ENCODE peak calls at places on chromosomes 2 and 18, in nine cellular contexts. P is adrenal gland, F is cardiac muscle cell, L is brain microvascular endothelial cell, Y is left ventricle myocardium inferior, W is fibroblast of mammary gland, R is HepG2, K is left lung, X is Peyer's patch. C is an unnamed sample.

GRCh38 chr18:13126966-13127598 is 91.5 kb upstream of the LDLRAD4 start:
- DNase-seq in P (no peak), F (no peak), L (no peak), Y (no peak), W (no peak), R (no peak), K (peak; percentile 54), X (no peak), C (no peak)

GRCh38 chr2:230602562-230603230 is 109.9 kb upstream of the CAB39 start:
- DNase-seq in P (no peak), F (no peak), L (no peak), Y (no peak), W (no peak), R (no peak), K (no peak), X (peak; percentile 88), C (no peak)

GRCh38 chr2:167908786-167909185 is 338.6 kb downstream of the STK39 start:
- DNase-seq in P (no peak), F (no peak), L (no peak), Y (no peak), W (no peak), R (no peak), K (no peak), X (no peak), C (no peak)

GRCh38 chr2:146677280-146677679 is 1167.5 kb upstream of the ACVR2A start:
- DNase-seq in P (no peak), F (peak; percentile 3), L (no peak), Y (no peak), W (peak; percentile 4), R (peak; percentile 6), K (no peak), X (no peak), C (peak; percentile 17)

GRCh38 chr2:214436470-214436869 is 25.6 kb downstream of the VWC2L start:
- DNase-seq in P (no peak), F (no peak), L (no peak), Y (no peak), W (no peak), R (no peak), K (no peak), X (no peak), C (no peak)

GRCh38 chr2:141927536-141927935 is 203.3 kb downstream of the LRP1B start:
- DNase-seq in P (no peak), F (no peak), L (no peak), Y (no peak), W (peak; percentile 22), R (no peak), K (no peak), X (no peak), C (peak; percentile 69)

GRCh38 chr2:135742307-135742838 is 718 bp downstream of the UBXN4 start:
- DNase-seq in P (peak; percentile 48), F (peak; percentile 58), L (peak; percentile 18), Y (peak; percentile 32), W (peak; percentile 65), R (peak; percentile 65), K (peak; percentile 86), X (peak; percentile 36), C (peak; percentile 59)

GRCh38 chr2:59881214-59881613 is 672.2 kb downstream of the BCL11A start:
- DNase-seq in P (no peak), F (no peak), L (no peak), Y (no peak), W (no peak), R (no peak), K (no peak), X (no peak), C (no peak)

GRCh38 chr2:42931147-42931817 is 138.9 kb upstream of the HAAO start:
- DNase-seq in P (no peak), F (no peak), L (no peak), Y (no peak), W (peak; percentile 25), R (peak; percentile 64), K (no peak), X (no peak), C (no peak)

GRCh38 chr2:138087761-138088602 is 123.7 kb downstream of the HNMT start:
- DNase-seq in P (no peak), F (no peak), L (no peak), Y (no peak), W (no peak), R (no peak), K (no peak), X (no peak), C (no peak)

GRCh38 chr18:31356025-31356424 is 20.6 kb upstream of the DSG4 start:
- DNase-seq in P (no peak), F (no peak), L (no peak), Y (no peak), W (no peak), R (no peak), K (no peak), X (no peak), C (no peak)

GRCh38 chr2:117770696-117771095 is 43.8 kb upstream of the DDX18 start:
- DNase-seq in P (no peak), F (no peak), L (no peak), Y (no peak), W (no peak), R (no peak), K (no peak), X (no peak), C (no peak)

GRCh38 chr2:215946581-215946980 is 66.8 kb downstream of the MREG start:
- DNase-seq in P (no peak), F (no peak), L (no peak), Y (no peak), W (no peak), R (no peak), K (no peak), X (no peak), C (no peak)

GRCh38 chr18:13290856-13291271 is 72.3 kb downstream of the LDLRAD4 start:
- DNase-seq in P (no peak), F (no peak), L (no peak), Y (no peak), W (no peak), R (no peak), K (no peak), X (no peak), C (no peak)

GRCh38 chr2:3662239-3662638 is 4.2 kb downstream of the ALLC start:
- DNase-seq in P (no peak), F (no peak), L (no peak), Y (no peak), W (no peak), R (no peak), K (no peak), X (peak; percentile 49), C (peak; percentile 22)
- TF ChIP-seq CTCF in P (no peak), F (no peak), L (no peak), Y (no peak), W (no peak), R (no peak), K (no peak), X (no peak), C (no peak)

DNA sequence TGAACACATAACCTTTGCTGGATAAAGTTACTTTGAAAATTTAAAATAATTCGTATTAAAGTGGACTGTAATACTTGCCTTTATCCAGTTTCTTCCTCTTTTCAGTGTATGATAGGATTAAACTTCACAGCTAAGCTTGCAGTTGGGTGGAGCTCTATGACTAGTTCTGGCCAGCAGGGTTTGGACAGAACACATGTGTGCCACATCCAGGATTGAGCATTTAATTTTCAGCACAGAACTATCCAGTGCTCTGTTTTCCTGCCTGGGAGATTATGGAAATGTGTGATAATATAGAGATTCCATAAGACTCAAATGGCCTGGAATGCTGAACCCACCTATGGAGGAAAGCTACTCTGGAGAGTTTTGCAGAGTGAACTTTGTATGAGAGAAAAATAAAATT is 200.2 kb downstream of the OSR1 start:
- DNase-seq in P (no peak), F (no peak), L (no peak), Y (no peak), W (no peak), R (no peak), K (no peak), X (no peak), C (peak; percentile 75)
- TF ChIP-seq CTCF in P (no peak), F (no peak), L (peak; percentile 19), Y (peak; percentile 12), W (no peak), R (no peak), K (no peak), X (no peak), C (no peak)

GRCh38 chr2:95526360-95527341 is 42.1 kb upstream of the TRIM43B start:
- DNase-seq in P (peak; percentile 49), F (peak; percentile 80), L (peak; percentile 63), Y (peak; percentile 75), W (peak; percentile 62), R (no peak), K (peak; percentile 90), X (peak; percentile 32), C (peak; percentile 89)
- TF ChIP-seq CTCF in P (peak; percentile 27), F (peak; percentile 37), L (peak; percentile 59), Y (peak; percentile 49), W (no peak), R (no peak), K (no peak), X (peak; percentile 17), C (peak; percentile 48)

DNA sequence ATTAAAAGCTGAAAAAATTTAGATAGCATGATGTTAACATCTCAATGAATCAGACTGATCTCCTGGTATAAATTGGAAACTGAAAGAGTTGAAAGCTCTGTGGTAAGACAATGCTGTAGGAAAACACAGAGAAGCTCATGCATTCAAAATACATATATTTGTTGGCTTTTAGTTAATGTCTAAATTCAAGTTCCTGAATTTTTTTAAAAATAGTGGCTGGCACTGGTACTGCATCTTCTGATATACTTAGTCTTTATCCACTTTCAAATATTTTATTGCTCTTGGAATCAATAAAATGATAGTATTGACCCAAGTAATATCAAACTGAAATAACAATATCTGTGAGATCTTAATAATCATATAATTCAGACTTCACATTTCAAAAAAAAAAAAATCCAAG is 151.4 kb upstream of the FIGN start:
- DNase-seq in P (no peak), F (no peak), L (no peak), Y (no peak), W (no peak), R (no peak), K (no peak), X (no peak), C (no peak)
- TF ChIP-seq CTCF in P (peak; percentile 37), F (peak; percentile 7), L (peak; percentile 19), Y (peak; percentile 44), W (peak; percentile 31), R (no peak), K (peak; percentile 23), X (no peak), C (no peak)

GRCh38 chr2:186256540-186256939 is 229.5 kb upstream of the ZC3H15 start:
- DNase-seq in P (no peak), F (peak; percentile 55), L (peak; percentile 16), Y (no peak), W (peak; percentile 61), R (peak; percentile 57), K (no peak), X (no peak), C (peak; percentile 15)
- TF ChIP-seq CTCF in P (peak; percentile 63), F (peak; percentile 54), L (peak; percentile 50), Y (peak; percentile 64), W (peak; percentile 64), R (peak; percentile 82), K (peak; percentile 45), X (peak; percentile 64), C (peak; percentile 51)

DNA sequence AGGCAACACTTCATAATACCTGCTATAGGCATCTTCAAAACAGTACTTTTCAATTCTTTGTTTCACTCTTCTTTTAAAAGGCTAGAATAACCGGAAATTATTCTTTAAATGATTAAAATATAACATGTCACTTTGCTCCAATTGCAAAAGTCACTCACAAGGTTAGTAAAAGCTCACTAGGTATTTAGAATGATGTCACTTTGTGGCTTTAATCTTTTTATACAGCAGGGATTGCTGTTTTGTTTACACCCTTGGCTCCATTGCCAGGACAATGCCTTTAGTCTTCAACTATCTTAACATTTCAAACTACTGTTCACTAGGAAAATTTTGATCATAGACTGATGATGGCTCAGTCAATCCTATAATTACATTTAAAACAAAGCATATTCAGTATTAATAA is 157.1 kb downstream of the BAZ2B start:
- DNase-seq in P (no peak), F (no peak), L (peak; percentile 5), Y (no peak), W (no peak), R (no peak), K (no peak), X (no peak), C (no peak)
- TF ChIP-seq CTCF in P (no peak), F (no peak), L (no peak), Y (no peak), W (no peak), R (no peak), K (no peak), X (no peak), C (no peak)

C was measured in foreskin fibroblast.